ENCODE peak calls at places on chromosomes 6 and 20, in six cellular contexts. K is aorta, O is lower lobe of right lung, M is AG04450, L is thoracic aorta, H is RWPE1. E is an unnamed sample.

GRCh38 chr20:6711950-6712634 is 55.4 kb upstream of the BMP2 start:
- DNase-seq in O (peak; percentile 63), K (no peak), M (no peak), L (no peak), H (no peak), E (no peak)

GRCh38 chr20:62123450-62124118 is 1.3 kb downstream of the LSM14B start:
- DNase-seq in O (no peak), M (no peak), K (no peak), L (no peak), H (no peak), E (no peak)

GRCh38 chr6:145813285-145814034 is 1.1 kb downstream of the FBXO30 start:
- DNase-seq in H (peak; percentile 29), O (no peak), M (no peak), K (no peak), L (no peak), E (no peak)

GRCh38 chr6:150466196-150466595 is 97.4 kb downstream of the IYD start:
- DNase-seq in L (no peak), O (no peak), H (peak; percentile 44), M (no peak), K (no peak), E (peak; percentile 20)

GRCh38 chr20:47776639-47777038 is 8.6 kb downstream of the SULF2 start:
- DNase-seq in M (no peak), O (no peak), L (no peak), H (no peak), K (no peak), E (no peak)

GRCh38 chr6:107361568-107362270 is 97.6 kb downstream of the PDSS2 start:
- DNase-seq in L (no peak), M (peak; percentile 49), K (no peak), O (no peak), H (no peak), E (no peak)

GRCh38 chr20:3796477-3797225 is 541 bp downstream of the CDC25B start:
- DNase-seq in K (peak; percentile 76), H (no peak), M (no peak), O (no peak), L (no peak), E (no peak)

GRCh38 chr6:90715093-90715655 is 128.3 kb upstream of the MAP3K7 start:
- DNase-seq in O (no peak), L (no peak), M (peak; percentile 1), H (no peak), K (no peak), E (no peak)

GRCh38 chr6:37699138-37699766 is 1.6 kb upstream of the MDGA1 start:
- DNase-seq in H (no peak), K (peak; percentile 51), O (no peak), M (no peak), L (no peak), E (no peak)

GRCh38 chr6:91098006-91098405 is 511.1 kb upstream of the MAP3K7 start:
- DNase-seq in L (no peak), K (no peak), H (no peak), O (no peak), M (no peak), E (no peak)

GRCh38 chr6:21295846-21296245 is 297.7 kb upstream of the SOX4 start:
- DNase-seq in M (peak; percentile 8), K (no peak), L (no peak), O (no peak), H (no peak), E (no peak)

GRCh38 chr20:64160118-64160517 is 4.1 kb upstream of the MYT1 start:
- DNase-seq in M (no peak), L (no peak), O (no peak), H (no peak), K (no peak), E (no peak)
- H3K27ac ChIP-seq in M (no peak overlapping the region), L (no peak overlapping the region), O (no peak overlapping the region), H (no peak overlapping the region), K (no peak overlapping the region), E (no peak overlapping the region)

GRCh38 chr6:162726997-162727346 is 594 bp downstream of the PRKN start:
- DNase-seq in O (no peak), L (no peak), K (no peak), H (no peak), M (no peak), E (no peak)
- H3K27ac ChIP-seq in O (peak overlapping the region; percentile 87), L (peak overlapping the region; percentile 63), K (no peak overlapping the region), H (peak overlapping the region; percentile 29), M (no peak overlapping the region), E (peak overlapping the region; percentile 20)

DNA sequence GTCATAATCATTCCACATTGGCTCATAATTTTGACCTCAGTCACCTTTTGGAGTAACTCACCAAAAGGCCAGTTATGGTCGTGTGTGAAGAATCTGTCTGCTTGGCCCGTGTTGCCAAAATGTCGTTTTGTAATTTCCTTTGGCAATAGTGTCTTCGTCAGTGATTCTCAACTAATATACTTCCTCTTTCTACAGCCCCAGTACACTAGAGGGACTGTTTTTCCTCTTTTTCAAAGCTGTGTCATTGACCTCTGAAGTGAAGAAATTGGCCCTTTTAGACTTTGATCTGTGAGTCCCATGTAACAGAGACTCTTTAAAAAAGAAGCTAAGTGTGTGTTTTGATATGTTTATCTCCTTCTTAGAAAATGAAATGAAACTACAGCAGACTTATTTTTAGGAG is 5.2 kb downstream of the FOXO3 start:
- DNase-seq in K (no peak), L (no peak), M (no peak), H (no peak), O (no peak), E (no peak)
- H3K27ac ChIP-seq in K (no peak overlapping the region), L (peak overlapping the region; percentile 58), M (no peak overlapping the region), H (no peak overlapping the region), O (peak overlapping the region; percentile 100), E (peak overlapping the region; percentile 92)

DNA sequence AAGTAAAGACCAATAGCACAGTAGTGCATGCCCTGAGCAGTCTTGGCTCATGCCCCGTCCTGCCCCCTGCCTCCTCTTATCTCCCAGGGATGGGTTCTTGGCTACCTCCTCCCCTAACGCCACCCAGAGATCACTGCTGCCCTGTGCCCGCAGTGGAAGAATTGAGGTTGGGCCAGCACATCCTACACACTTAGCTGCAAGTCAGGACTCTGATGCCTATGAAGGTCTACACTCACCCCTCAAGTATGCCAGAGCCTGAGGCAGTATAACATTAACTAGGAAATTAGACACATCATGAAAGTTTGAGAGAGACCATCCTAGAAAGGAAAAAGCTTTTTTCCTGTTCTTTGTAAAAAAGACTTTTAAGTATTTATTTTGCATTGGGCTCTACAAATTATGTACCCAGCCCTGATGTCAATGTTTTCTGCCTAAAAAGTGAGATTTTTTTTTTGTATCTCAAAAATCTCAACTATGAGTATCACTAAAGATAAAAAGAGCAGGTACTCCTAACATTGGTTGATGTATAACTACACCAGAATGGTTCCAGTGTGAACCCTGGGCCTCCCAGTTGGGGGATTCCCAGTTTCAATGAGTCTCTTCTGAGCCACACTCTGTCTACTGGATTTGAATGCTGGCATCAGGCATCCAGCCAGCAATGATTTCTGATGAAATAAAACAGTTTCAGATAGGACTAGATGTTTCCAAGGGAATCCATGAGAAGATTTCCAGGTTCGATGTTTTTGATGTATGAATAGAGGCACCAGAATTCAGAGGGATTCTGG is 115.4 kb downstream of the ISM1 start:
- DNase-seq in K (no peak), O (no peak), H (peak; percentile 62), L (no peak), M (no peak), E (peak; percentile 40)
- H3K27ac ChIP-seq in K (no peak overlapping the region), O (no peak overlapping the region), H (peak overlapping the region; percentile 22), L (no peak overlapping the region), M (no peak overlapping the region), E (peak overlapping the region; percentile 64)

DNA sequence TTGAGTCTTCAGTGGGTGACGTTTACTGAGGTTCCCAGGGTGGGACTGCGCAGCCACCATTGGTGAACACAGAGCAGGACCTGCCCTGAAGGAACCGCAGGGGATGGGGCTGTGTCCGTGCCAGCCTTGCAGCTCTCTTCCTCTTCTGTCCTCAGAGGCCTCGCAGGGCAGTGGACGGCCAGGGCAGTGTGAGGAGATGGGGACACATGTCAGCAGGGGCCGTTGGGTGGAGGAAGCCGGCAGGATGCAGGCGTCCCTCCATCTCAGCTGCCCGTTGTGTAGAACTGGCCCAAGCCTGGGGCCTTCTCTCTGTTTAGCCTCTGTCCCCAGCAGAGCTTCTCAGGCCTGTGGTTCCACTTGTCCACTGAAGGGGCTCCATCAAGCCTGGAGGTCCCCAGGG is 53.6 kb upstream of the SMOC2 start:
- DNase-seq in H (no peak), K (peak; percentile 45), L (no peak), M (no peak), O (no peak), E (no peak)
- H3K27ac ChIP-seq in H (no peak overlapping the region), K (no peak overlapping the region), L (no peak overlapping the region), M (no peak overlapping the region), O (no peak overlapping the region), E (no peak overlapping the region)

GRCh38 chr20:56842086-56842485 is 213.0 kb downstream of the TFAP2C start:
- DNase-seq in K (no peak), H (no peak), L (no peak), M (no peak), O (no peak), E (no peak)

GRCh38 chr20:56841346-56841908 is 212.3 kb downstream of the TFAP2C start:
- DNase-seq in K (no peak), M (no peak), H (no peak), L (no peak), O (no peak), E (no peak)

GRCh38 chr20:56845546-56846081 is 216.5 kb downstream of the TFAP2C start:
- DNase-seq in H (no peak), O (no peak), L (no peak), K (no peak), M (no peak), E (no peak)

GRCh38 chr20:56843817-56844216 is 214.7 kb downstream of the TFAP2C start:
- DNase-seq in H (no peak), K (no peak), L (no peak), M (no peak), O (no peak), E (no peak)

DNA sequence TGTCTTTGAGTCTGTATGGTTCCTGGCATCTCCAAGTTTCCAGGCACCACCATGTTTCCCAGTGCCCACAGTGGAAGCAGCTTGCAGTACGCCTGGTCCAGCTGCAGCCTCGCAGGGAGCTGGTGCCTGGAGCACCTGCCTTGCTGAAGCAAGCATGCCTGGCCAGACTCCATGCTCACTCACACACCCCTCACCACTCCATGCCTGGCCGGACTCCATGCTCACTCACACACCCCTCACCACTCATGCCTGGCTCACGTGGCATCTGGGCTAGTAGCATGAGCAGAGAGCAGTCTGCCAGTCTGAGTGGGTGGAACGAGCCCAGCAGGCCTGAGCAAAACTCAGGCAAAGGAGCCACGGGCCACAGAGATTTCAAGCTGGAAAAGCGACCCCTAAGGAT is 214.3 kb downstream of the TFAP2C start:
- DNase-seq in H (no peak), O (peak; percentile 78), L (no peak), K (no peak), M (no peak), E (no peak)
- H3K27ac ChIP-seq in H (peak overlapping the region; percentile 19), O (no peak overlapping the region), L (no peak overlapping the region), K (no peak overlapping the region), M (no peak overlapping the region), E (no peak overlapping the region)